ENCODE peak calls at places on chromosomes 2 and 18, in four cellular contexts. N is Daoy, A is M059J, U is fibroblast of the conjunctiva. Y is an unnamed sample.

GRCh38 chr18:11946756-11947155 is 34.6 kb upstream of the IMPA2 start:
- DNase-seq in U (no peak), A (peak), N (peak), Y (no peak)

GRCh38 chr2:66412874-66413273 is 22.1 kb upstream of the MEIS1 start:
- DNase-seq in N (no peak), A (no peak), U (no peak), Y (no peak)

GRCh38 chr2:218166791-218167190 is at the start of gene CXCR1:
- DNase-seq in N (no peak), A (no peak), U (no peak), Y (no peak)

GRCh38 chr2:122999823-123000222 is 1025.3 kb upstream of the CNTNAP5 start:
- DNase-seq in U (no peak), N (no peak), A (no peak), Y (no peak)

GRCh38 chr2:97995026-97995733 is 568 bp downstream of the TMEM131 start:
- DNase-seq in A (peak), N (peak), U (no peak), Y (no peak)

GRCh38 chr2:43609304-43609883 is 13.6 kb upstream of the THADA start:
- DNase-seq in U (peak), N (peak), A (peak), Y (peak)

GRCh38 chr2:43088148-43089073 is 138.0 kb downstream of the ZFP36L2 start:
- DNase-seq in A (peak), U (no peak), N (no peak), Y (no peak)

GRCh38 chr2:78416625-78417300 is 608.7 kb upstream of the REG3G start:
- DNase-seq in N (no peak), U (no peak), A (peak), Y (no peak)

GRCh38 chr2:218783612-218784169 is 1.7 kb downstream of the CYP27A1 start:
- DNase-seq in U (no peak), N (no peak), A (no peak), Y (no peak)

GRCh38 chr2:10146366-10147005 is 23.9 kb downstream of the RRM2 start:
- DNase-seq in A (no peak), U (no peak), N (no peak), Y (no peak)

GRCh38 chr2:186716899-186717811 is 23.3 kb downstream of the FAM171B start:
- DNase-seq in A (no peak), N (no peak), U (peak), Y (no peak)

GRCh38 chr2:216619411-216620393 is 13.5 kb upstream of the IGFBP2 start:
- DNase-seq in U (peak), N (no peak), A (no peak), Y (no peak)

GRCh38 chr2:79887747-79888374 is 375.0 kb downstream of the CTNNA2 start:
- DNase-seq in A (peak), U (peak), N (peak), Y (peak)

GRCh38 chr2:238728322-238729260 is 119.3 kb upstream of the TWIST2 start:
- DNase-seq in A (peak), N (no peak), U (peak), Y (no peak)

GRCh38 chr2:181742908-181743722 is 62.8 kb upstream of the NEUROD1 start:
- DNase-seq in N (peak), A (peak), U (peak), Y (peak)

GRCh38 chr2:225494100-225494459 is 94.6 kb downstream of the NYAP2 start:
- DNase-seq in U (no peak), A (peak), N (no peak), Y (peak)

Y was measured in Caki2.